ENCODE peak calls at places on chromosomes 7 and 10, in eight cellular contexts. F is iris pigment epithelial cell; Z is Caki2; Y is activated naive CD4-positive, alpha-beta T cell treated with Interleukin-2 at 50 U/mL for 16 hours; L is nucleus accumbens; J is Kasumi-1; W is activated T-cell treated with anti-CD3 and anti-CD28 coated beads, Interleukin-2, amount 50 U/mL, for 72 hours; A is stimulated activated CD8-positive, alpha-beta memory T cell treated with anti-CD3 and anti-CD28 coated beads, Interleukin-12 subunit alpha, Interleukin-12 subunit beta, amount 100 ng/mL, for 4 hours. P is an unnamed sample.

GRCh38 chr10:3486346-3487065 is 298.5 kb downstream of the KLF6 start:
- DNase-seq in F (peak; percentile 49), Z (peak; percentile 93), Y (no peak), L (no peak), J (no peak), W (no peak), A (no peak), P (no peak)

GRCh38 chr7:39949980-39950472 is at the start of gene CDK13:
- DNase-seq in F (peak; percentile 73), Z (peak; percentile 92), Y (peak; percentile 88), L (peak; percentile 78), J (peak; percentile 95), W (peak; percentile 95), A (peak; percentile 86), P (peak; percentile 73)

GRCh38 chr10:235921-236320 is 100.7 kb downstream of the ZMYND11 start:
- DNase-seq in F (no peak), Z (no peak), Y (no peak), L (no peak), J (no peak), W (no peak), A (no peak), P (no peak)

GRCh38 chr7:129607471-129608120 is 3.9 kb upstream of the NRF1 start:
- DNase-seq in F (peak; percentile 41), Z (no peak), Y (peak; percentile 51), L (no peak), J (peak; percentile 48), W (peak; percentile 57), A (no peak), P (no peak)

GRCh38 chr7:94374721-94375120 is 20.0 kb upstream of the COL1A2 start:
- DNase-seq in F (peak; percentile 50), Z (no peak), Y (no peak), L (no peak), J (no peak), W (no peak), A (no peak), P (no peak)

GRCh38 chr10:121311812-121312443 is 286.3 kb downstream of the FGFR2 start:
- DNase-seq in F (no peak), Z (no peak), Y (no peak), L (no peak), J (no peak), W (no peak), A (no peak), P (no peak)

GRCh38 chr10:5450605-5451384 is 38.4 kb downstream of the NET1 start:
- DNase-seq in F (peak; percentile 31), Z (no peak), Y (no peak), L (no peak), J (no peak), W (no peak), A (no peak), P (no peak)

GRCh38 chr10:48885376-48885775 is 54.3 kb downstream of the LRRC18 start:
- DNase-seq in F (peak; percentile 9), Z (no peak), Y (no peak), L (no peak), J (peak; percentile 69), W (peak; percentile 2), A (no peak), P (no peak)

GRCh38 chr10:119316729-119317097 is 109.3 kb downstream of the GRK5 start:
- DNase-seq in F (peak; percentile 93), Z (peak; percentile 90), Y (no peak), L (no peak), J (no peak), W (no peak), A (no peak), P (no peak)

GRCh38 chr7:18356195-18356645 is 139.3 kb upstream of the HDAC9 start:
- DNase-seq in F (peak; percentile 21), Z (peak; percentile 59), Y (no peak), L (no peak), J (peak; percentile 15), W (no peak), A (no peak), P (peak; percentile 47)

GRCh38 chr10:90136731-90137316 is 435.4 kb downstream of the KIF20B start:
- DNase-seq in F (peak; percentile 15), Z (peak; percentile 4), Y (no peak), L (no peak), J (peak; percentile 13), W (peak; percentile 2), A (no peak), P (no peak)

GRCh38 chr10:133276435-133277201 is at the start of gene ADAM8:
- DNase-seq in F (no peak), Z (no peak), Y (peak; percentile 74), L (no peak), J (no peak), W (peak; percentile 82), A (peak; percentile 47), P (no peak)

GRCh38 chr7:137129025-137129424 is 214.5 kb downstream of the PTN start:
- DNase-seq in F (no peak), Z (no peak), Y (no peak), L (no peak), J (no peak), W (no peak), A (no peak), P (no peak)

GRCh38 chr10:130159395-130159794 is 23.2 kb downstream of the GLRX3 start:
- DNase-seq in F (no peak), Z (no peak), Y (no peak), L (no peak), J (no peak), W (no peak), A (no peak), P (no peak)

GRCh38 chr7:158796667-158797066 is 32.6 kb downstream of the ESYT2 start:
- DNase-seq in F (no peak), Z (no peak), Y (no peak), L (no peak), J (no peak), W (no peak), A (no peak), P (no peak)

GRCh38 chr7:127907638-127908040 is 123.6 kb downstream of the LRRC4 start:
- DNase-seq in F (peak; percentile 93), Z (peak; percentile 68), Y (no peak), L (no peak), J (no peak), W (no peak), A (no peak), P (no peak)

GRCh38 chr7:20783716-20784310 is 2.9 kb downstream of the SP8 start:
- DNase-seq in F (peak; percentile 31), Z (no peak), Y (no peak), L (no peak), J (peak; percentile 18), W (peak; percentile 50), A (no peak), P (no peak)

GRCh38 chr7:19482628-19483027 is 226.2 kb downstream of the POLR1F start:
- DNase-seq in F (no peak), Z (no peak), Y (no peak), L (no peak), J (no peak), W (no peak), A (no peak), P (no peak)

GRCh38 chr10:29948971-29949370 is 110.4 kb downstream of the JCAD start:
- DNase-seq in F (peak; percentile 61), Z (no peak), Y (no peak), L (no peak), J (no peak), W (peak; percentile 31), A (no peak), P (no peak)

GRCh38 chr10:96641896-96642295 is 55.1 kb upstream of the TM9SF3 start:
- DNase-seq in F (no peak), Z (no peak), Y (no peak), L (no peak), J (no peak), W (no peak), A (no peak), P (no peak)

GRCh38 chr10:60827791-60828488 is 49.7 kb downstream of the CDK1 start:
- DNase-seq in F (peak; percentile 86), Z (no peak), Y (no peak), L (no peak), J (peak; percentile 35), W (no peak), A (no peak), P (no peak)

GRCh38 chr10:62584216-62584615 is 210.0 kb downstream of the ZNF365 start:
- DNase-seq in F (peak; percentile 98), Z (peak; percentile 78), Y (no peak), L (no peak), J (no peak), W (no peak), A (no peak), P (no peak)

GRCh38 chr7:55344840-55345239 is 20.3 kb upstream of the LANCL2 start:
- DNase-seq in F (no peak), Z (no peak), Y (no peak), L (no peak), J (no peak), W (no peak), A (no peak), P (no peak)

GRCh38 chr7:1938788-1939433 is 268.8 kb downstream of the ELFN1 start:
- DNase-seq in F (no peak), Z (no peak), Y (no peak), L (no peak), J (no peak), W (no peak), A (no peak), P (no peak)

GRCh38 chr10:89845541-89846275 is 144.3 kb downstream of the KIF20B start:
- DNase-seq in F (peak; percentile 80), Z (peak; percentile 5), Y (no peak), L (no peak), J (no peak), W (no peak), A (no peak), P (no peak)

GRCh38 chr10:89522463-89522862 is 12.9 kb downstream of the SLC16A12 start:
- DNase-seq in F (peak; percentile 88), Z (no peak), Y (no peak), L (no peak), J (no peak), W (no peak), A (no peak), P (no peak)

GRCh38 chr7:71482284-71482683 is 350.3 kb downstream of the GALNT17 start:
- DNase-seq in F (no peak), Z (no peak), Y (no peak), L (no peak), J (no peak), W (no peak), A (no peak), P (no peak)

GRCh38 chr10:7410306-7410799 is 481 bp downstream of the SFMBT2 start:
- DNase-seq in F (peak; percentile 10), Z (peak; percentile 29), Y (peak; percentile 57), L (no peak), J (no peak), W (peak; percentile 57), A (peak; percentile 27), P (peak; percentile 41)

GRCh38 chr10:47136866-47137265 is 163.1 kb upstream of the GDF10 start:
- DNase-seq in F (peak; percentile 25), Z (no peak), Y (no peak), L (peak; percentile 23), J (no peak), W (no peak), A (no peak), P (peak; percentile 46)

GRCh38 chr7:152395115-152395514 is 40.7 kb downstream of the KMT2C start:
- DNase-seq in F (peak; percentile 88), Z (peak; percentile 70), Y (no peak), L (no peak), J (no peak), W (no peak), A (no peak), P (no peak)

GRCh38 chr10:125130260-125130659 is 30.1 kb downstream of the CTBP2 start:
- DNase-seq in F (no peak), Z (no peak), Y (no peak), L (no peak), J (no peak), W (no peak), A (no peak), P (no peak)

P was measured in globus pallidus.